ENCODE peak calls at places on chromosomes 11 and 22, in nine cellular contexts. D is amygdala; O is caudate nucleus; B is thoracic aorta; V is activated CD4-positive, alpha-beta T cell treated with anti-CD3 and anti-CD28 coated beads, Interleukin-2, amount 10 ng/mL, durations not matched to agents 7 days and 5 days; J is MM.1S; I is NCI-H1417; W is GM23248; S is nephron progenitor cell. N is an unnamed sample.
A peak's percentile ranks its signal among the peaks of the same experiment; 100 is the strongest.

GRCh38 chr22:25030636-25031035 is 78.1 kb downstream of the KIAA1671 start:
- DNase-seq in D (peak; percentile 22), O (no peak), B (no peak), V (no peak), J (no peak), I (no peak), W (peak; percentile 20), S (no peak), N (no peak)

GRCh38 chr22:39932918-39933649 is 27.1 kb upstream of the TMA7B start:
- DNase-seq in D (no peak), O (no peak), B (no peak), V (peak; percentile 62), J (peak; percentile 38), I (no peak), W (peak; percentile 36), S (peak; percentile 24), N (no peak)

GRCh38 chr11:133898031-133898769 is 52.9 kb upstream of the SPATA19 start:
- DNase-seq in D (no peak), O (no peak), B (no peak), V (no peak), J (no peak), I (no peak), W (no peak), S (no peak), N (no peak)

GRCh38 chr11:47412152-47412746 is 3.9 kb downstream of the SLC39A13 start:
- DNase-seq in D (peak; percentile 24), O (no peak), B (no peak), V (peak; percentile 66), J (peak; percentile 50), I (no peak), W (peak; percentile 75), S (peak; percentile 78), N (no peak)

GRCh38 chr11:70504246-70505020 is 106.1 kb downstream of the CTTN start:
- DNase-seq in D (no peak), O (no peak), B (no peak), V (no peak), J (no peak), I (no peak), W (no peak), S (no peak), N (no peak)

GRCh38 chr11:134391656-134392055 is 20.4 kb downstream of the B3GAT1 start:
- DNase-seq in D (no peak), O (no peak), B (no peak), V (no peak), J (no peak), I (no peak), W (no peak), S (no peak), N (no peak)

GRCh38 chr11:65254724-65255123 is 7.0 kb upstream of the POLA2 start:
- DNase-seq in D (no peak), O (no peak), B (no peak), V (no peak), J (no peak), I (no peak), W (no peak), S (no peak), N (no peak)

GRCh38 chr11:100152751-100153150 is 534.3 kb upstream of the ARHGAP42 start:
- DNase-seq in D (no peak), O (no peak), B (no peak), V (no peak), J (no peak), I (no peak), W (no peak), S (no peak), N (no peak)

GRCh38 chr22:32206774-32207758 is 2.2 kb upstream of the RFPL2 start:
- DNase-seq in D (no peak), O (no peak), B (no peak), V (peak; percentile 46), J (peak; percentile 59), I (no peak), W (peak; percentile 33), S (peak; percentile 22), N (no peak)

GRCh38 chr11:61919113-61919840 is 1.9 kb upstream of the RAB3IL1 start:
- DNase-seq in D (no peak), O (no peak), B (no peak), V (no peak), J (no peak), I (no peak), W (no peak), S (no peak), N (peak; percentile 82)

GRCh38 chr11:12280199-12280837 is 97.1 kb upstream of the PARVA start:
- DNase-seq in D (no peak), O (no peak), B (no peak), V (no peak), J (no peak), I (no peak), W (no peak), S (no peak), N (peak; percentile 54)

GRCh38 chr11:20037358-20037757 is 122.9 kb downstream of the DBX1 start:
- DNase-seq in D (no peak), O (no peak), B (no peak), V (no peak), J (no peak), I (no peak), W (no peak), S (no peak), N (no peak)

GRCh38 chr11:7072401-7073028 is 16.3 kb upstream of the RBMXL2 start:
- DNase-seq in D (no peak), O (no peak), B (no peak), V (no peak), J (peak; percentile 58), I (peak; percentile 72), W (no peak), S (no peak), N (no peak)

GRCh38 chr11:128379587-128380279 is 207.6 kb downstream of the ETS1 start:
- DNase-seq in D (no peak), O (no peak), B (no peak), V (peak; percentile 17), J (no peak), I (no peak), W (no peak), S (no peak), N (no peak)

GRCh38 chr11:7572001-7572712 is 58.4 kb downstream of the PPFIBP2 start:
- DNase-seq in D (no peak), O (no peak), B (no peak), V (no peak), J (no peak), I (no peak), W (peak; percentile 53), S (no peak), N (no peak)

GRCh38 chr11:45918331-45918941 is 759 bp upstream of the PEX16 start:
- DNase-seq in D (peak; percentile 65), O (no peak), B (peak; percentile 33), V (peak; percentile 70), J (peak; percentile 75), I (peak; percentile 82), W (peak; percentile 89), S (peak; percentile 86), N (peak; percentile 97)

GRCh38 chr11:135033545-135033944 is 621.5 kb upstream of the B3GAT1 start:
- DNase-seq in D (peak; percentile 30), O (no peak), B (no peak), V (no peak), J (no peak), I (peak; percentile 42), W (peak; percentile 10), S (peak; percentile 50), N (no peak)

GRCh38 chr11:112731538-112731937 is 229.7 kb upstream of the NCAM1 start:
- DNase-seq in D (no peak), O (no peak), B (no peak), V (no peak), J (no peak), I (no peak), W (no peak), S (no peak), N (no peak)

GRCh38 chr11:123374622-123374968 is 55.5 kb upstream of the GRAMD1B start:
- DNase-seq in D (no peak), O (no peak), B (no peak), V (no peak), J (no peak), I (no peak), W (no peak), S (no peak), N (no peak)

GRCh38 chr11:69251639-69252493 is 42.1 kb upstream of the MYEOV start:
- DNase-seq in D (no peak), O (no peak), B (no peak), V (no peak), J (no peak), I (no peak), W (no peak), S (no peak), N (peak; percentile 67)

GRCh38 chr22:39617761-39618757 is 47.5 kb downstream of the CACNA1I start:
- DNase-seq in D (no peak), O (no peak), B (no peak), V (no peak), J (no peak), I (no peak), W (no peak), S (no peak), N (no peak)

GRCh38 chr11:12291767-12292166 is 85.6 kb upstream of the PARVA start:
- DNase-seq in D (no peak), O (no peak), B (no peak), V (no peak), J (no peak), I (no peak), W (no peak), S (no peak), N (no peak)

GRCh38 chr11:34573537-34573936 is 47.4 kb upstream of the EHF start:
- DNase-seq in D (no peak), O (no peak), B (no peak), V (no peak), J (no peak), I (no peak), W (no peak), S (no peak), N (no peak)

GRCh38 chr11:117064275-117064674 is 34.0 kb downstream of the SIK3 start:
- DNase-seq in D (no peak), O (no peak), B (no peak), V (no peak), J (peak; percentile 48), I (no peak), W (peak; percentile 74), S (no peak), N (no peak)

GRCh38 chr11:3206128-3206921 is 12.3 kb downstream of the MRGPRG start:
- DNase-seq in D (no peak), O (no peak), B (no peak), V (no peak), J (no peak), I (no peak), W (no peak), S (no peak), N (no peak)

GRCh38 chr22:37377927-37378326 is 49.4 kb downstream of the ELFN2 start:
- DNase-seq in D (no peak), O (no peak), B (no peak), V (no peak), J (peak; percentile 83), I (no peak), W (no peak), S (no peak), N (no peak)

GRCh38 chr11:94100253-94100652 is 28.4 kb upstream of the PANX1 start:
- DNase-seq in D (no peak), O (no peak), B (no peak), V (no peak), J (no peak), I (peak; percentile 43), W (no peak), S (no peak), N (no peak)

GRCh38 chr11:46361283-46362145 is 14.3 kb downstream of the DGKZ start:
- DNase-seq in D (no peak), O (no peak), B (no peak), V (peak; percentile 75), J (peak; percentile 64), I (no peak), W (peak; percentile 87), S (peak; percentile 42), N (no peak)

GRCh38 chr11:78940500-78941225 is 366.0 kb upstream of the NARS2 start:
- DNase-seq in D (no peak), O (no peak), B (no peak), V (no peak), J (no peak), I (peak; percentile 99), W (no peak), S (peak; percentile 56), N (no peak)